ENCODE peak calls at places on chromosomes 12 and 14, in eight cellular contexts. A is stomach, Y is sigmoid colon, N is GM23338, W is HL-60, V is HepG2, K is Panc1, Z is spleen. G is an unnamed sample.
A peak's percentile ranks its signal among the peaks of the same experiment; 100 is the strongest.

GRCh38 chr12:26473291-26473690 is 277.9 kb downstream of the SSPN start:
- DNase-seq in A (no peak), Y (no peak), N (no peak), W (peak; percentile 89), V (no peak), K (no peak), Z (no peak), G (no peak)

GRCh38 chr12:67436230-67436629 is 167.1 kb downstream of the CAND1 start:
- DNase-seq in A (no peak), Y (no peak), N (no peak), W (no peak), V (no peak), K (no peak), Z (no peak), G (no peak)

GRCh38 chr14:71328183-71328582 is 420.9 kb downstream of the PCNX1 start:
- DNase-seq in A (no peak), Y (no peak), N (no peak), W (no peak), V (no peak), K (no peak), Z (no peak), G (no peak)

GRCh38 chr14:71711131-71711530 is 221.1 kb upstream of the RGS6 start:
- DNase-seq in A (no peak), Y (no peak), N (no peak), W (no peak), V (no peak), K (no peak), Z (no peak), G (no peak)

GRCh38 chr12:42144174-42144423 is 575 bp downstream of the GXYLT1 start:
- DNase-seq in A (no peak), Y (no peak), N (no peak), W (peak; percentile 21), V (no peak), K (no peak), Z (no peak), G (no peak)

GRCh38 chr12:122208073-122208820 is 4.7 kb downstream of the B3GNT4 start:
- DNase-seq in A (no peak), Y (no peak), N (no peak), W (no peak), V (no peak), K (no peak), Z (no peak), G (no peak)

GRCh38 chr12:57340104-57340503 is 89.1 kb upstream of the STAC3 start:
- DNase-seq in A (peak; percentile 37), Y (peak; percentile 82), N (peak; percentile 18), W (peak; percentile 25), V (no peak), K (no peak), Z (no peak), G (peak; percentile 30)

GRCh38 chr12:30145351-30146017 is 361.7 kb upstream of the TMTC1 start:
- DNase-seq in A (no peak), Y (no peak), N (no peak), W (no peak), V (no peak), K (no peak), Z (no peak), G (no peak)

GRCh38 chr14:87111141-87111540 is 881.8 kb downstream of the GALC start:
- DNase-seq in A (no peak), Y (no peak), N (no peak), W (no peak), V (no peak), K (no peak), Z (no peak), G (no peak)
- H3K4me3 ChIP-seq in A (no peak overlapping the region), Y (no peak overlapping the region), N (no peak overlapping the region), W (no peak overlapping the region), V (no peak overlapping the region), K (no peak overlapping the region), Z (no peak overlapping the region), G (no peak overlapping the region)

DNA sequence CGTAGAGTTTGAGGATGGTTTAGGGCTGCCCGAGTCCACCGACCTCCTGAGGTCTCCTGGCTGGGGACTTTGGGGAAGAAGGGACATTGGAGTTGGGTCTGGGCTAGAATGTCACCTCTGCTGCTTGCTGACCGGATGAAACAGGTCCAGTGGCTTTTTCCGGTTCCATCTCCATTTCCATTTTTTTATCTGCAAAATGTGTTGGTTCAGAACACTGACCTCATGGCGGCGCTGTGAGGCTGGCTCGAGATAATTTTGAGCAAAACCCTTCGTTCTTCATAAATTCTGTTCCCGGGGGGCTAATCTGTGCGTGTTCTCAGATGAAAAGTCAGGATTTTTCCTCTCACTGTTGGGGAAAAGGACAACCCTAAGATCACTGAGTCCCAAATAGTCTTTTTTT is 11.7 kb upstream of the MYL2 start:
- DNase-seq in A (no peak), Y (no peak), N (peak; percentile 68), W (no peak), V (no peak), K (no peak), Z (no peak), G (no peak)
- H3K27ac ChIP-seq in A (no peak overlapping the region), Y (no peak overlapping the region), N (peak overlapping the region; percentile 50), W (no peak overlapping the region), V (no peak overlapping the region), K (no peak overlapping the region), Z (no peak overlapping the region), G (no peak overlapping the region)

DNA sequence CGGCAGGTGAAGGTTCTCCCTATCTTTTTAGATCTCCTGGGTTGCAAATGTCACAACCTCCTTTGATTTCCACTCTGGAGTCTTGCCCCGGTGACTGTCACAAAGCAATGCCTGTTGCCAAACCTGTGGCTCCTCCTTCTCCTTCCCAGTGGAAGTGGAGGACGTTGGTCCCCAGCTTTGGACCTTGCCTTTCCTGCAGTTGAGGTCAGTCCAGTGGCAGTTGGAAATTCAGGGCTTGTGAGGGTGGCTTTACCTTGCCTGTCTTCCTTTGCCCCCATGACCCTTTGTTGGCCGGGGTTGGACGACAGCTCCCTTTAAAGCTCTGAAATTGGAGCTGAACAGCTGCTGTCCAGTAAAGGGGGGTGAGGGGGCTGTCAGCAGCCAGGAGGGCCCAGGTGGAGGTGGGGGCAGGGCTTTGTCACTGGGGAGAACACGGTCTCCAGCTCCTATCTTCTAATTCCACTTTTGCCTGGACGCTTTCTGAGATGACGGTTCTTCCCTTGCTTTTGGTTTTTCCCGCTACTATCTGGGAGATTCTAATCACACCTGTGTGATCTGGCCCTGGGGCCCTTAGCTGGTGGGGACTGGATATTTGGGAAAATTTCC is 4.1 kb downstream of the TEAD4 start:
- DNase-seq in A (no peak), Y (no peak), N (peak; percentile 70), W (no peak), V (peak; percentile 96), K (no peak), Z (no peak), G (no peak)
- TF ChIP-seq POLR2AphosphoS5 in A (no peak), Y (no peak), N (no peak), W (no peak), V (peak; percentile 61), K (no peak), Z (peak; percentile 25), G (no peak)

DNA sequence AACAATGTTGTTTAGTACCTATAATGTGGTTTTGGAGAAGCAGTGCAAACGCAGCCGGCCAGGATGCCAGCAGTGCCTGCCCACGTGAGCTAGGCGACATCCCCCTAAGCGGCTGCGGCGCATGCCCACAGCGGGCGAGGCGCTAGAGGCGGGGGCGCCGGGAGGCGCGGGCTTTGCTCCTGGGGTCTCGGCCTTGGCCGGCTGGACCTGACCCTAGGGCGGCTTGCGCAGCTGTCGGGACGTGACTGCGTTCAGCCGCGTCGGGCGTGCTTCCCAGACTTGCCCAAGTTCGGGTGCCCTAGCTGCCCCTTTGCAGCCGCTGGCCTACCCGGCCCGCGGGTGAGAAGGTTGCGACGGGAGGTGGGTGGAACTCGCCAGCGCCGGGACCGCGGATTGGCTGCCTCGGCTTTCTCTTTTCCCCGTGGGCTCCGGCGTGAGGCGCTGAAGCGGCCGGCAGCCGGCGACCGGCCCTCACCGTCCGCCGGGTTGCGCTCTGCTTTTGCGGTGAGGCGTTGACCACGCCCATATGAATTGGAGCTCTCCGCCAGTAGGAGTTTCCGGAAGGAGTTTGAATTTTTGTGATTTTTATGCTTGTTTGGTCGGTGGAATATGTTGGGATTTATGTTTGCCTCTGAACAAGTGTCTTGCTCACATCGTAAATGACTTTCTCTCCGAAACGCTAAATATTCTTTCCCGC is at the start of gene TMEM19:
- DNase-seq in A (peak; percentile 93), Y (peak; percentile 94), N (peak; percentile 86), W (peak; percentile 88), V (peak; percentile 79), K (no peak), Z (peak; percentile 98), G (peak; percentile 93)
- H3K4me3 ChIP-seq in A (peak within 1 kb of the TSS; percentile 83), Y (peak within 1 kb of the TSS; percentile 71), N (peak within 1 kb of the TSS; percentile 56), W (peak within 1 kb of the TSS; percentile 47), V (peak within 1 kb of the TSS; percentile 73), K (peak within 1 kb of the TSS; percentile 76), Z (peak within 1 kb of the TSS; percentile 93), G (peak within 1 kb of the TSS; percentile 62)

GRCh38 chr14:104115691-104116543 is 22.5 kb upstream of the KIF26A start:
- DNase-seq in A (peak; percentile 59), Y (no peak), N (no peak), W (no peak), V (no peak), K (no peak), Z (peak; percentile 42), G (peak; percentile 53)
- H3K27ac ChIP-seq in A (peak overlapping the region; percentile 85), Y (no peak overlapping the region), N (no peak overlapping the region), W (no peak overlapping the region), V (no peak overlapping the region), K (no peak overlapping the region), Z (no peak overlapping the region), G (peak overlapping the region; percentile 75)

DNA sequence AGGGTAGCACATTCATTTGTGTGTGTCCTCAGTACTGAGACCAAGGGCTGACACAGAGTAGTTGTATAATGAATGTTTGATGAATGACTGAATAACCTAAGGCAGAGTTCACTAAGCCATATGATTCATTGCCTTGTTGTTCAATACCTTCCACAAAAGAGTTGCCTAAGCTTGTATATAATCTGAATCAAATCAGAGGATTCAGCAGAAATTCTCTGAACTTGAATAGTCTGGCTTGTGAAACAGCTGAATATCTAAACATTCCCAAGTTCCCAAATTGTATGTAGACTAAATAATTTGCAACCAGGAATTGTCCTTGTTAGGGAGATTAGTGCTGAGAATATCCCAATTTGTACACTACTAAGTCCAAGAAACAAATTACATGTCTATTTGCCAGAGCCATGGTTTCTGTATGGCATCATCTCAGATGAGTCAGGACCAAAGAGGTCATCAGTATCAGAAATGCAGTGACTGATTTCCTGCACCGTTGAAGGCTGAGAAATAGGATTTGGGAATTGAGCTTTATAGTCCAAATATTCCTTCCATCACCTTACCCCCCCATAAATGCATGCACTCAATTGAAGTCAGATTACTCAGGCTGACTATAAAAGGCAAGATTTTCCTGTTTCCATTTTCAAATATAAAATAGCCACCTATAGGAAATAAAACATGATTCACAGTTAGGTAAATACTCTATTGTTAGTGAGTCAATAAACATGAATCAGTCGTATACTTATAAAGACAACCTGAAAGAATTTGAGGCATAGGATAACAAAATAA is 168.7 kb downstream of the PHLDA1 start:
- DNase-seq in A (no peak), Y (no peak), N (no peak), W (no peak), V (peak; percentile 28), K (peak; percentile 91), Z (no peak), G (no peak)
- TF ChIP-seq POLR2AphosphoS5 in A (no peak), Y (no peak), N (no peak), W (no peak), V (no peak), K (peak; percentile 66), Z (no peak), G (no peak)

DNA sequence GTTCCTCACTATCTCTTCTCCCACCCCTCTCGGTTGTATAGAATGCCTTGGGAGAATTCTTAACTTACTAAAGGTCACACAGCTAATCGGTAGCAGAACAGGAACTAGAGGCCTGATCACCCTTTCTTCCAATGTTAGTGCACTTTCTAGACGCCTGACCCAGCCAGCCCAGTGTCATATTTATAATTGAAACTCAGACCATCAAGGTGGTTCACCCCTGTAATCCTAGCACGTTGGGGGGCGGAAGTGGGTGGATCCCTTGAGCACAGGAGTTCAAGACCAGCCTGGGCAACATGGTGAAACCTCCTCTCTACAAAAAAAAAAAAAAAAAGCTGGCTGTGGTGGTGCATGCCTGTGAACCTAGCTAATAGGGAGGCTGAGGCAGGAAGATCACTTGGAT is 1.8 kb downstream of the TIGAR start:
- DNase-seq in A (no peak), Y (no peak), N (no peak), W (no peak), V (no peak), K (no peak), Z (no peak), G (no peak)
- H3K4me3 ChIP-seq in A (no peak overlapping the region), Y (no peak overlapping the region), N (no peak overlapping the region), W (no peak overlapping the region), V (no peak overlapping the region), K (peak overlapping the region; percentile 84), Z (no peak overlapping the region), G (no peak overlapping the region)